ENCODE peak calls at places on chromosomes 16 and 17, in six cellular contexts. One of them, this sample, is unnamed.

GRCh38 chr16:22328081-22328725 is 31.0 kb downstream of the POLR3E start:
- DNase-seq in CD8-positive, alpha-beta T cell: no peak
- DNase-seq in mucosa of descending colon: no peak
- DNase-seq in progenitor cell of endocrine pancreas: no peak
- DNase-seq in A549: no peak
- DNase-seq in Calu3: no peak
- DNase-seq in this sample: no peak

GRCh38 chr17:2181206-2181983 is 122.2 kb downstream of the SMG6 start:
- DNase-seq in Calu3: no peak
- DNase-seq in mucosa of descending colon: peak
- DNase-seq in progenitor cell of endocrine pancreas: no peak
- DNase-seq in CD8-positive, alpha-beta T cell: no peak
- DNase-seq in A549: no peak
- DNase-seq in this sample: no peak

GRCh38 chr16:56607675-56608042 is 725 bp upstream of the MT2A start:
- DNase-seq in CD8-positive, alpha-beta T cell: no peak
- DNase-seq in Calu3: no peak
- DNase-seq in A549: no peak
- DNase-seq in mucosa of descending colon: no peak
- DNase-seq in progenitor cell of endocrine pancreas: no peak
- DNase-seq in this sample: no peak

GRCh38 chr16:23274968-23275367 is 27.1 kb upstream of the SCNN1B start:
- DNase-seq in mucosa of descending colon: no peak
- DNase-seq in CD8-positive, alpha-beta T cell: no peak
- DNase-seq in Calu3: no peak
- DNase-seq in A549: no peak
- DNase-seq in progenitor cell of endocrine pancreas: no peak
- DNase-seq in this sample: no peak

GRCh38 chr17:65181237-65182061 is 44.3 kb downstream of the RGS9 start:
- DNase-seq in progenitor cell of endocrine pancreas: no peak
- DNase-seq in mucosa of descending colon: no peak
- DNase-seq in Calu3: no peak
- DNase-seq in A549: no peak
- DNase-seq in CD8-positive, alpha-beta T cell: no peak
- DNase-seq in this sample: no peak

GRCh38 chr17:80720624-80721577 is 176.3 kb downstream of the RPTOR start:
- DNase-seq in Calu3: peak
- DNase-seq in progenitor cell of endocrine pancreas: no peak
- DNase-seq in CD8-positive, alpha-beta T cell: peak
- DNase-seq in mucosa of descending colon: peak
- DNase-seq in A549: peak
- DNase-seq in this sample: peak

GRCh38 chr16:5918553-5919127 is 821.0 kb upstream of the EEF2KMT start:
- DNase-seq in mucosa of descending colon: peak
- DNase-seq in A549: no peak
- DNase-seq in progenitor cell of endocrine pancreas: no peak
- DNase-seq in CD8-positive, alpha-beta T cell: no peak
- DNase-seq in Calu3: peak
- DNase-seq in this sample: no peak

GRCh38 chr16:75247249-75247648 is 4.2 kb downstream of the BCAR1 start:
- DNase-seq in A549: no peak
- DNase-seq in Calu3: no peak
- DNase-seq in CD8-positive, alpha-beta T cell: no peak
- DNase-seq in mucosa of descending colon: no peak
- DNase-seq in progenitor cell of endocrine pancreas: no peak
- DNase-seq in this sample: no peak

GRCh38 chr16:80527297-80527696 is 13.5 kb upstream of the DYNLRB2 start:
- DNase-seq in Calu3: peak
- DNase-seq in CD8-positive, alpha-beta T cell: peak
- DNase-seq in progenitor cell of endocrine pancreas: peak
- DNase-seq in mucosa of descending colon: peak
- DNase-seq in A549: no peak
- DNase-seq in this sample: peak

GRCh38 chr17:16507918-16508533 is 16.0 kb upstream of the LRRC75A start:
- DNase-seq in Calu3: no peak
- DNase-seq in mucosa of descending colon: peak
- DNase-seq in progenitor cell of endocrine pancreas: no peak
- DNase-seq in CD8-positive, alpha-beta T cell: no peak
- DNase-seq in A549: no peak
- DNase-seq in this sample: no peak

GRCh38 chr16:23353440-23353839 is 51.3 kb downstream of the SCNN1B start:
- DNase-seq in progenitor cell of endocrine pancreas: no peak
- DNase-seq in A549: no peak
- DNase-seq in Calu3: no peak
- DNase-seq in CD8-positive, alpha-beta T cell: no peak
- DNase-seq in mucosa of descending colon: no peak
- DNase-seq in this sample: no peak

GRCh38 chr16:29254676-29255495 is 151.6 kb downstream of the NPIPB11 start:
- DNase-seq in progenitor cell of endocrine pancreas: no peak
- DNase-seq in Calu3: no peak
- DNase-seq in A549: no peak
- DNase-seq in CD8-positive, alpha-beta T cell: no peak
- DNase-seq in mucosa of descending colon: no peak
- DNase-seq in this sample: no peak

GRCh38 chr17:49523706-49524472 is 28.8 kb downstream of the NGFR start:
- DNase-seq in mucosa of descending colon: no peak
- DNase-seq in CD8-positive, alpha-beta T cell: no peak
- DNase-seq in Calu3: peak
- DNase-seq in A549: no peak
- DNase-seq in progenitor cell of endocrine pancreas: no peak
- DNase-seq in this sample: no peak

GRCh38 chr16:79988721-79989220 is 388.2 kb upstream of the MAF start:
- DNase-seq in mucosa of descending colon: no peak
- DNase-seq in progenitor cell of endocrine pancreas: no peak
- DNase-seq in CD8-positive, alpha-beta T cell: no peak
- DNase-seq in A549: no peak
- DNase-seq in Calu3: no peak
- DNase-seq in this sample: no peak

GRCh38 chr16:49084628-49085390 is 196.8 kb downstream of the CBLN1 start:
- DNase-seq in progenitor cell of endocrine pancreas: no peak
- DNase-seq in A549: no peak
- DNase-seq in Calu3: no peak
- DNase-seq in mucosa of descending colon: no peak
- DNase-seq in CD8-positive, alpha-beta T cell: no peak
- DNase-seq in this sample: no peak

GRCh38 chr16:54277845-54278703 is 8.5 kb downstream of the IRX3 start:
- DNase-seq in A549: no peak
- DNase-seq in mucosa of descending colon: no peak
- DNase-seq in Calu3: no peak
- DNase-seq in CD8-positive, alpha-beta T cell: no peak
- DNase-seq in progenitor cell of endocrine pancreas: no peak
- DNase-seq in this sample: peak

GRCh38 chr16:69132424-69133252 is at the start of the genes CHTF8 and UTP4:
- DNase-seq in mucosa of descending colon: peak
- DNase-seq in Calu3: peak
- DNase-seq in CD8-positive, alpha-beta T cell: peak
- DNase-seq in A549: peak
- DNase-seq in progenitor cell of endocrine pancreas: peak
- DNase-seq in this sample: peak

GRCh38 chr17:64411999-64412771 is 21.5 kb upstream of the PECAM1 start:
- DNase-seq in progenitor cell of endocrine pancreas: no peak
- DNase-seq in mucosa of descending colon: peak
- DNase-seq in Calu3: no peak
- DNase-seq in CD8-positive, alpha-beta T cell: no peak
- DNase-seq in A549: no peak
- DNase-seq in this sample: peak

DNA sequence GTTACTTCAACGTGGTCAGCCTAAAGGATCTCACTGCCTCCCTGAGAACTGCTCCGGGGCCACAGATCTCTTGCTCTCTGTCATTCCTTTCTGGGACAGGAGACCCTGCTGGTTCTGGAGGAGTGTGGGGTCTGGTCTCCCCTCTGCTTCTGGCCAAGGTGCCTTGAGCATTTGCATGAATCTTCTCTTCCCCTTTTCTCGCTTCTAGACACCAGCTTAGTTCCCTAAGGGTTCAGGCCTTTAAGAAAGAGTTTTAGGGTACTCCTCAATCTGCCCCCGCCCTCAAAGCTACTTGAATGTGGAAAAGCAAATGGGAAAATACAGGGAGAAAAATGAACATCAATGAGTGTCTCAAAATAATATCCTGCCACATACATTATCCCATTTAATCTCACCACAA is 48.1 kb downstream of the WSB1 start:
- DNase-seq in mucosa of descending colon: no peak
- DNase-seq in Calu3: no peak
- DNase-seq in CD8-positive, alpha-beta T cell: no peak
- DNase-seq in progenitor cell of endocrine pancreas: no peak
- DNase-seq in A549: no peak
- DNase-seq in this sample: no peak
- TF ChIP-seq CTCF in mucosa of descending colon: no peak
- TF ChIP-seq CTCF in Calu3: no peak
- TF ChIP-seq CTCF in CD8-positive, alpha-beta T cell: no peak
- TF ChIP-seq CTCF in progenitor cell of endocrine pancreas: no peak
- TF ChIP-seq CTCF in A549: no peak
- TF ChIP-seq CTCF in this sample: no peak

DNA sequence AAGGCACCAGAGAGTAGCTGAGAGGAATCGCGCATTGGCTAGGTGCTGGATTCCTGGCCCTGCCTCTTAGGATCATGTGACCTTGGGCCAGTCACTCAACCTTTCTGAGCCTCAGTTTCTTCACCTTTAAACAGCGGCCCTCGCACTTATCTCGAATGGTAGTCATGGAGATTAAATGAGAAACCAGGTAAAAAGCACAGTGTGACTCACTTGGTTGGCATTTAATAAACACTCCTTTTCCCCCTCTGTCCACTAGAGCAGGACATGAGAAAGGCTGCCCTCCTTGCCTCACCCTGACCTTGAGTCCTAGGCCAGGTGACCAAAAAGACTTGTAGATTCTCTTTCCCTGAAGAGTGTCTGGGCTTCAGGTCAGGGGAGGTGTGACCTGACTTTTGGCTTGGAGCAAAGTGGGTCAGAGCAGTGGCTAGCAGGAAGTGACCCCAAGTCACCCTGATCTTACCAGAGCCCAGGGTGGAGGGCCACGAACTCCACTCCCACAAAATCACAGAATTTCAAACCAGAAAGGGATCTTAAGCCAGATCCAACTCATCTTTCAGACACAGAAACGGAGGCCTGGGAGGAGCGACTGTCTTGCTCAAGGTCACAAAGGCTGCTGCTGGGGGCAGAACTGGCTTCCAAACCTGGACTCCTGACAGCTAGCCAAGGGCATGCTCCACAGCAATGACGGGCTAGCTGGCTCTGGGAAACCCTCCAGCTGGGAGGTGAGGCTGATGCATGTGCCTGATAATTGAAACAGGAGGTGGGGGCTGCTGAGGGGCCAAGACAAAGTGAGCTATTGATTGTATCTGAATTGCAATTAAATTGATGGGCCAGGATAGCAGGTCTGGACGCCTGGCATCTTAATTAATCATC is 65.2 kb downstream of the PIPOX start:
- DNase-seq in mucosa of descending colon: no peak
- DNase-seq in Calu3: peak
- DNase-seq in CD8-positive, alpha-beta T cell: no peak
- DNase-seq in A549: peak
- DNase-seq in progenitor cell of endocrine pancreas: no peak
- DNase-seq in this sample: no peak
- TF ChIP-seq CTCF in mucosa of descending colon: no peak
- TF ChIP-seq CTCF in Calu3: no peak
- TF ChIP-seq CTCF in CD8-positive, alpha-beta T cell: no peak
- TF ChIP-seq CTCF in A549: no peak
- TF ChIP-seq CTCF in progenitor cell of endocrine pancreas: peak
- TF ChIP-seq CTCF in this sample: no peak

GRCh38 chr17:72587156-72587555 is 466.3 kb downstream of the SOX9 start:
- DNase-seq in CD8-positive, alpha-beta T cell: no peak
- DNase-seq in progenitor cell of endocrine pancreas: no peak
- DNase-seq in Calu3: no peak
- DNase-seq in mucosa of descending colon: no peak
- DNase-seq in A549: no peak
- DNase-seq in this sample: no peak

GRCh38 chr17:72588961-72589360 is 468.1 kb downstream of the SOX9 start:
- DNase-seq in mucosa of descending colon: peak
- DNase-seq in progenitor cell of endocrine pancreas: no peak
- DNase-seq in Calu3: peak
- DNase-seq in CD8-positive, alpha-beta T cell: no peak
- DNase-seq in A549: peak
- DNase-seq in this sample: no peak

GRCh38 chr17:72590382-72590781 is 469.6 kb downstream of the SOX9 start:
- DNase-seq in Calu3: no peak
- DNase-seq in CD8-positive, alpha-beta T cell: no peak
- DNase-seq in A549: peak
- DNase-seq in mucosa of descending colon: no peak
- DNase-seq in progenitor cell of endocrine pancreas: no peak
- DNase-seq in this sample: no peak

GRCh38 chr17:72588561-72588960 is 467.7 kb downstream of the SOX9 start:
- DNase-seq in mucosa of descending colon: no peak
- DNase-seq in A549: no peak
- DNase-seq in progenitor cell of endocrine pancreas: no peak
- DNase-seq in Calu3: no peak
- DNase-seq in CD8-positive, alpha-beta T cell: no peak
- DNase-seq in this sample: no peak

DNA sequence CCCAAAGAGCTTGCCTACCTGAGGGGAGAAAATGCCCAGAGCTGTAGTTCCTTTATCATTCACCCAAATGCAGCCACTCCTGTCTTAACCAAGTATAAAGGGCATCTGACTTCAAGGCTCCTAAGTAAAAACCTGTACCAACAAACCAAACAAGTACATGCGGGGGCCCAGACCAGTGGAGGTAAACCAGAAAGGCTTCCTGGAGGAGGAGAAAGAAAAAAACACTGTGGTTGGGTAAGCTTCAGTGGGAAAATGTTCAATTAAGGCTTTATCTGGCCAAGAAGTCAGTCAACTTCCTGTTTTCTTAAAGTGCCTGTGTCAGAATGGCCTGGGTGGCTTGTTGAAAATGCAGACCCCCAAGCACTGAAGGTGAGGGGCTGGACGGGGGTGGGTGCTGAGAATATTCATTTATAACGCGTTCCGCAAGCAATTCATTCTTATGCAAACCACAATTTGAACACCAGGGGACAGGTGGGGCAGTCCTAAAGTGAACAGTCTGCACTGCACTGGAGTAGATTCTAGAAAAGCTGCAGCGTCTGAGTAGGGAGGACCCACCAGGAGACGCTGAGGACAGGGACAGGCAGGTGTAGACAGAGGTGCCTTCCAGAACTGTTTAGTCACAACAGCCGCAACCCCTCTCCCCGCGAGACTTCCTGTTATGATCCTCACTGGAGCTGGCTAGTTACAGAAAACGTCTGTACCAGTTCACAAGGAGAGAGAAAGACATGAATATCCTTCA is 467.1 kb downstream of the SOX9 start:
- DNase-seq in A549: no peak
- DNase-seq in mucosa of descending colon: peak
- DNase-seq in Calu3: no peak
- DNase-seq in progenitor cell of endocrine pancreas: no peak
- DNase-seq in CD8-positive, alpha-beta T cell: no peak
- DNase-seq in this sample: no peak
- TF ChIP-seq CTCF in A549: no peak
- TF ChIP-seq CTCF in mucosa of descending colon: no peak
- TF ChIP-seq CTCF in Calu3: no peak
- TF ChIP-seq CTCF in progenitor cell of endocrine pancreas: peak
- TF ChIP-seq CTCF in CD8-positive, alpha-beta T cell: no peak
- TF ChIP-seq CTCF in this sample: no peak

DNA sequence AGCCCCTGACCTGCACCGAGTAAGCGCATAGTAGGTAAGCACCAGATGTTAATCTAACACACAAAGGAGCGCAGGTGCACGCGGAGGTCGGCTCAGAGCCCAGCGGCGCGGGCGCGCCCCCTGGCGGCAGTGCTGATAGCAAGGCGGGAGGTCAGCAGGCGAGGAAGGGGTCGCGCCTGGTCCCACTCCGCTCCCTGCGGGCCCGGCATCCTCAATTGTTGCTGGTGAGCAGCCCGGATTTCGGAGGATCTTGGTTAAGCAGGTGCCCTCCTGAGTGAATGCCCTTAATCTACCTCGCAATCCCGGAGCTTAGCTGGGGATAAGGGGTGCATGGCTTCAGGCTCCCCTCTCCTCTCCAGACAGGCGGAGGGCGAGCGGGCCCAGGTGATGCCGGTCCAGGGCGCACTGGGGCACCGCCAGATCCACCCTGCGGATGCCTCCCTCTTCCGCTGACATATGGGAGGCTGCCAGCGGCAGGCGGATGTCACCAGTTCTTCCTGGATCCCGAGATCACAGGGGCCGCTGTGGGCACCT is 4.0 kb upstream of the WNT3 start:
- DNase-seq in A549: peak
- DNase-seq in mucosa of descending colon: peak
- DNase-seq in Calu3: peak
- DNase-seq in CD8-positive, alpha-beta T cell: no peak
- DNase-seq in progenitor cell of endocrine pancreas: no peak
- DNase-seq in this sample: no peak
- TF ChIP-seq CTCF in A549: peak
- TF ChIP-seq CTCF in mucosa of descending colon: peak
- TF ChIP-seq CTCF in Calu3: peak
- TF ChIP-seq CTCF in CD8-positive, alpha-beta T cell: peak
- TF ChIP-seq CTCF in progenitor cell of endocrine pancreas: peak
- TF ChIP-seq CTCF in this sample: peak